ENCODE peak calls at places on chromosomes 5 and 9, in four cellular contexts. One of them, this sample, is unnamed.

GRCh38 chr5:10756539-10756938 is 4.5 kb downstream of the DAP start:
- DNase-seq in heart right ventricle: no peak
- DNase-seq in HCT116: no peak
- DNase-seq in GM23338: no peak
- DNase-seq in this sample: no peak

GRCh38 chr5:132064738-132065331 is 4.4 kb downstream of the IL3 start:
- DNase-seq in HCT116: peak; percentile 71
- DNase-seq in heart right ventricle: peak; percentile 71
- DNase-seq in GM23338: peak; percentile 89
- DNase-seq in this sample: peak; percentile 52

GRCh38 chr9:1267581-1267980 is 217.4 kb downstream of the DMRT2 start:
- DNase-seq in heart right ventricle: no peak
- DNase-seq in HCT116: no peak
- DNase-seq in GM23338: no peak
- DNase-seq in this sample: no peak

GRCh38 chr5:90356612-90357011 is 52.9 kb downstream of the CETN3 start:
- DNase-seq in HCT116: no peak
- DNase-seq in heart right ventricle: no peak
- DNase-seq in GM23338: no peak
- DNase-seq in this sample: no peak

GRCh38 chr5:172957458-172957857 is 1.8 kb upstream of the RPL26L1 start:
- DNase-seq in HCT116: no peak
- DNase-seq in heart right ventricle: no peak
- DNase-seq in GM23338: no peak
- DNase-seq in this sample: no peak

GRCh38 chr5:43063731-43064171 is 23.6 kb upstream of the ANXA2R start:
- DNase-seq in GM23338: peak; percentile 62
- DNase-seq in HCT116: no peak
- DNase-seq in heart right ventricle: no peak
- DNase-seq in this sample: no peak

GRCh38 chr9:75431388-75431787 is 343.1 kb downstream of the OSTF1 start:
- DNase-seq in heart right ventricle: no peak
- DNase-seq in HCT116: no peak
- DNase-seq in GM23338: no peak
- DNase-seq in this sample: no peak

GRCh38 chr9:95383198-95383673 is 65.7 kb upstream of the FANCC start:
- DNase-seq in heart right ventricle: no peak
- DNase-seq in GM23338: no peak
- DNase-seq in HCT116: peak; percentile 22
- DNase-seq in this sample: no peak

GRCh38 chr9:34647651-34648050 is 1.2 kb downstream of the GALT start:
- DNase-seq in GM23338: no peak
- DNase-seq in HCT116: no peak
- DNase-seq in heart right ventricle: no peak
- DNase-seq in this sample: no peak

GRCh38 chr5:129912601-129913000 is 8.3 kb downstream of the CHSY3 start:
- DNase-seq in HCT116: no peak
- DNase-seq in heart right ventricle: no peak
- DNase-seq in GM23338: no peak
- DNase-seq in this sample: no peak

GRCh38 chr9:105672711-105673234 is 10.5 kb downstream of the TAL2 start:
- DNase-seq in GM23338: no peak
- DNase-seq in HCT116: no peak
- DNase-seq in heart right ventricle: no peak
- DNase-seq in this sample: no peak

GRCh38 chr5:65255294-65255693 is 226.4 kb downstream of the ADAMTS6 start:
- DNase-seq in GM23338: no peak
- DNase-seq in HCT116: no peak
- DNase-seq in heart right ventricle: no peak
- DNase-seq in this sample: no peak

GRCh38 chr5:24364711-24365110 is 280.1 kb downstream of the CDH10 start:
- DNase-seq in heart right ventricle: no peak
- DNase-seq in HCT116: no peak
- DNase-seq in GM23338: no peak
- DNase-seq in this sample: no peak

GRCh38 chr9:121692606-121693505 is 41.4 kb downstream of the DAB2IP start:
- DNase-seq in heart right ventricle: no peak
- DNase-seq in HCT116: peak; percentile 86
- DNase-seq in GM23338: peak; percentile 56
- DNase-seq in this sample: no peak

GRCh38 chr9:13141629-13142028 is 137.9 kb downstream of the MPDZ start:
- DNase-seq in GM23338: no peak
- DNase-seq in heart right ventricle: no peak
- DNase-seq in HCT116: no peak
- DNase-seq in this sample: no peak

GRCh38 chr5:1008451-1009358 is at the start of gene NKD2:
- DNase-seq in HCT116: no peak
- DNase-seq in GM23338: peak; percentile 69
- DNase-seq in heart right ventricle: peak; percentile 8
- DNase-seq in this sample: peak; percentile 14

GRCh38 chr5:31355337-31355736 is 161.9 kb downstream of the CDH6 start:
- DNase-seq in HCT116: no peak
- DNase-seq in heart right ventricle: no peak
- DNase-seq in GM23338: no peak
- DNase-seq in this sample: no peak

GRCh38 chr5:78235289-78235688 is 59.2 kb downstream of the AP3B1 start:
- DNase-seq in GM23338: no peak
- DNase-seq in HCT116: no peak
- DNase-seq in heart right ventricle: no peak
- DNase-seq in this sample: no peak

GRCh38 chr5:11398728-11399127 is 505.5 kb downstream of the CTNND2 start:
- DNase-seq in HCT116: no peak
- DNase-seq in GM23338: no peak
- DNase-seq in heart right ventricle: peak; percentile 13
- DNase-seq in this sample: no peak

GRCh38 chr9:123373941-123374340 is 17.9 kb downstream of the CRB2 start:
- DNase-seq in HCT116: no peak
- DNase-seq in heart right ventricle: no peak
- DNase-seq in GM23338: peak; percentile 69
- DNase-seq in this sample: no peak

DNA sequence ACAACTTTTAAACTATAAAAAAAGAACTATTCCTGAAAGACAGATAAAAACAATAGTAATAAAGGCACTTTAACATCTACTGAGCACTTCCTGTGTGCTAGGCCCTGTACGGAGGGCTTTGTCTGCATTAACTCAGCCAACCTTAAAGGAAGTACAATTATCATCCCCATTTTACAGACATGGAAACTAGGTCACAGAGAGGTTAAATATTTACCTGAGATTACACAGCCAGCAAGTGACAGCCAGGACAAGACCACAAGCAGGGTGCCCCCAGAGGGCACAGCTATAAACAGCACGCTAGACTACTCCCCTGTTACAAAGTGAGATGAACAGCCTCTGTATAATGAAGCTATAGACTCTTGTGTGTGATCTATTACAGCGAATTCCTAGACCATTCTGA is 25.5 kb downstream of the DDX31 start:
- DNase-seq in HCT116: no peak
- DNase-seq in GM23338: peak; percentile 37
- DNase-seq in heart right ventricle: no peak
- DNase-seq in this sample: no peak
- TF ChIP-seq CTCF in HCT116: no peak
- TF ChIP-seq CTCF in GM23338: peak; percentile 50
- TF ChIP-seq CTCF in heart right ventricle: no peak
- TF ChIP-seq CTCF in this sample: no peak

DNA sequence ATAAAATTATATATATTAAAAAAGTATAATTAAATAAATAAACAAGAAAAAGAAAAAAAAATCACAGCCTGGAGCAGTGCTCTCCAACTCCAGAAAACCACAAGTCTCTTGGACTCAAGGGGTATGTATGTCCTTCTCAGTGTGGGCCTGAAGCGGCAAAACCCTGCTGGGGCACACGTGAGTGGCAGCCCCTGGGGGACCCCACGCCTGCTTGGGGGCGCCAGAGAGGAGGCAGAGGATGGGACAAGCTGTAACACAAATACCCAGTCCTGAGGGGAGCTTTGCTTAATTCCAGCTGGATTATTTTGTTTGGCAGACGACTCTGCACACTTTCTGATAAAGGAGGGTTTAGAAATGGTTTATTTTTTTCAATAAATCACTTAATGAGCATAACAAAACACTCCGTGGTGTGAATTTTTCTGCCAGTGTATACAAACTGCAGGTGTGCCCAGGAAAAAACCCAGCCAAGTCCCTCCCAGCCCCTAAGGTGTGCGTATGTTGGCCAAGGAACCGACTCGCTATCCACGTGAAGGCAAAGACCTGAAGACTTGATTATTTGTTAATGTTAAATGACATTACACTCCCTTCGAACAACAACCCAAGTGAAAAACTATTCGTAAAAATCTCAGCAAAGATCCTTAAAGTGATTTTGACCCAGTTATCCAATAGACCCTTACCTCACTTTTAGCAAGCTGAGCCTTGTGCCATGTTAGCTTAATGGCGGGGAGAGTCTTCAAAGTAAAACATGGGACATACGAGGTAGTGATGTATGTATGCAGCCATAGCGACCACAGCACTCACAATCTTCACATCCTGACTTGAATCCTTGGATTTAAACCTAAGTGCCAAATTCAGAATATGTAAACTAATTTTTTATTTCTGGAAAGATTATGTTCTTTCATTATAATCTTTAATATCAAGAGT is 32.9 kb downstream of the ANKH start:
- DNase-seq in GM23338: peak; percentile 41
- DNase-seq in HCT116: no peak
- DNase-seq in heart right ventricle: no peak
- DNase-seq in this sample: no peak
- H3K27ac ChIP-seq in GM23338: no peak overlapping the region
- H3K27ac ChIP-seq in HCT116: no peak overlapping the region
- H3K27ac ChIP-seq in heart right ventricle: no peak overlapping the region
- H3K27ac ChIP-seq in this sample: no peak overlapping the region

GRCh38 chr9:124735121-124735520 is 36.0 kb downstream of the NR6A1 start:
- DNase-seq in HCT116: peak; percentile 59
- DNase-seq in GM23338: peak; percentile 47
- DNase-seq in heart right ventricle: no peak
- DNase-seq in this sample: no peak
- TF ChIP-seq CTCF in HCT116: no peak
- TF ChIP-seq CTCF in GM23338: no peak
- TF ChIP-seq CTCF in heart right ventricle: no peak
- TF ChIP-seq CTCF in this sample: no peak

GRCh38 chr5:34817558-34818351 is 21.2 kb upstream of the TTC23L start:
- DNase-seq in GM23338: no peak
- DNase-seq in heart right ventricle: no peak
- DNase-seq in HCT116: no peak
- DNase-seq in this sample: no peak

GRCh38 chr5:34820593-34820992 is 18.4 kb upstream of the TTC23L start:
- DNase-seq in GM23338: no peak
- DNase-seq in HCT116: no peak
- DNase-seq in heart right ventricle: no peak
- DNase-seq in this sample: no peak

GRCh38 chr5:34822921-34823715 is 15.8 kb upstream of the TTC23L start:
- DNase-seq in HCT116: no peak
- DNase-seq in heart right ventricle: no peak
- DNase-seq in GM23338: no peak
- DNase-seq in this sample: no peak

GRCh38 chr5:34813473-34813872 is 25.5 kb upstream of the TTC23L start:
- DNase-seq in GM23338: no peak
- DNase-seq in heart right ventricle: no peak
- DNase-seq in HCT116: no peak
- DNase-seq in this sample: no peak

GRCh38 chr5:34818717-34819116 is 20.2 kb upstream of the TTC23L start:
- DNase-seq in GM23338: no peak
- DNase-seq in HCT116: no peak
- DNase-seq in heart right ventricle: no peak
- DNase-seq in this sample: no peak
- H3K27ac ChIP-seq in GM23338: no peak overlapping the region
- H3K27ac ChIP-seq in HCT116: no peak overlapping the region
- H3K27ac ChIP-seq in heart right ventricle: no peak overlapping the region
- H3K27ac ChIP-seq in this sample: no peak overlapping the region

GRCh38 chr5:95238560-95239325 is 46.2 kb downstream of the MCTP1 start:
- DNase-seq in GM23338: no peak
- DNase-seq in HCT116: no peak
- DNase-seq in heart right ventricle: no peak
- DNase-seq in this sample: no peak
- TF ChIP-seq CTCF in GM23338: peak; percentile 36
- TF ChIP-seq CTCF in HCT116: peak; percentile 47
- TF ChIP-seq CTCF in heart right ventricle: peak; percentile 52
- TF ChIP-seq CTCF in this sample: peak; percentile 43

This sample was measured in uterus.